ENCODE peak calls at places on chromosomes 11 and 22, in four cellular contexts. L, I, P and Z are unnamed samples.

GRCh38 chr22:23767303-23767672 is 484 bp downstream of the CHCHD10 start:
- DNase-seq in I (peak), P (no peak), L (no peak), Z (no peak)

GRCh38 chr22:42879371-42880021 is 22.4 kb upstream of the ARFGAP3 start:
- DNase-seq in P (no peak), L (no peak), I (no peak), Z (no peak)

GRCh38 chr11:72685560-72686480 is 11.6 kb upstream of the PDE2A start:
- DNase-seq in P (no peak), L (no peak), I (no peak), Z (no peak)

GRCh38 chr11:31822604-31823371 is 11.7 kb upstream of the PAX6 start:
- DNase-seq in P (no peak), I (no peak), L (no peak), Z (peak)

GRCh38 chr22:41458161-41458728 is 10.2 kb downstream of the PHF5A start:
- DNase-seq in P (no peak), I (no peak), L (no peak), Z (no peak)

GRCh38 chr22:43001271-43002197 is 13.4 kb downstream of the PACSIN2 start:
- DNase-seq in L (no peak), P (no peak), I (no peak), Z (no peak)

GRCh38 chr11:44943696-44944095 is 7.0 kb downstream of the TP53I11 start:
- DNase-seq in L (no peak), I (no peak), P (no peak), Z (no peak)

GRCh38 chr11:129738242-129738641 is 77.4 kb upstream of the TMEM45B start:
- DNase-seq in I (no peak), P (no peak), L (no peak), Z (no peak)

GRCh38 chr11:47967577-47968230 is 12.7 kb upstream of the PTPRJ start:
- DNase-seq in P (no peak), I (no peak), L (no peak), Z (no peak)

GRCh38 chr11:112949781-112950575 is 11.2 kb upstream of the NCAM1 start:
- DNase-seq in P (no peak), L (no peak), I (no peak), Z (no peak)

GRCh38 chr11:122163420-122163819 is 47.4 kb upstream of the BLID start:
- DNase-seq in I (no peak), L (no peak), P (no peak), Z (no peak)

GRCh38 chr22:37358917-37359316 is 68.4 kb downstream of the ELFN2 start:
- DNase-seq in I (no peak), P (no peak), L (no peak), Z (no peak)
- TF ChIP-seq SPI1 in I (no peak), P (no peak), L (no peak), Z (no peak)

DNA sequence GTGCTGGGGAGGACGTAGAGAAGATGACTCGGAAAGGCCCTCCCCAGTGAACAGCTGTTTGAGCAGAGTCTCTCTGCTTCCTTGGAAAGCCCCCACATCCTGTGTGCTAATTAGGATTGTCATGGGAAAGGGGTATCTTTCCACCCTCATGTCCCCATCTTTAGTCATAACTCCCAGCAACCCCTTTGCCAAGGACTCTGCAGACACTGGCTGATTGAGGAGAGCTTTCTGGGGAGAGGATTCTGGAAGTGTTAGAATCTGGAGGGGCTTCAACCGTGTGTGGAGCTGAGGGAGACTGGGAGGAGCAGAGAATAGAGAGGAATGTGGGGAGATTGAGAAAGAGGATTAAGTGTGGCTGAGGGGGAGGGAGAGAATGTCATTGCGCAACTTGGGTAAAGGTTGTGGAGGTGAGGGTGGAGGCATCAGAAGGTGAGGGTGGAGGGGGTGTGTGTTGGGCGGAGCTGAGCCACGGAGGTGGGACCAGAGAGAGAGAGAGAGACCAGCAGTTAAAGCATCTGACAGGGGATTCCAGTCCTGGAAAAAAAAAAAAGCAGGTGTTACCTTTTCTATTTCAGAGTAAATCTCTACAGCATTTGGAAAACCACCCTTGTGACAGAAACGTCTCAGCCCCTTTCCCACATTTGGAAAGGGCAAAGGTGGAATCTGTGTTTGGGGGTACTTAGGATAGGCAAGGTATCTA is 2.2 kb downstream of the DTX4 start:
- DNase-seq in P (no peak), L (peak), I (no peak), Z (no peak)
- TF ChIP-seq SPI1 in P (no peak), L (no peak), I (no peak), Z (no peak)

GRCh38 chr11:12893787-12894672 is 115.1 kb upstream of the RASSF10 start:
- DNase-seq in L (no peak), P (no peak), I (peak), Z (no peak)
- TF ChIP-seq SPI1 in L (no peak), P (no peak), I (no peak), Z (no peak)

GRCh38 chr11:85815186-85815911 is 4.4 kb upstream of the SYTL2 start:
- DNase-seq in P (no peak), L (no peak), I (no peak), Z (no peak)
- TF ChIP-seq SPI1 in P (no peak), L (no peak), I (no peak), Z (no peak)

GRCh38 chr11:119110439-119110838 is 3.3 kb downstream of the C2CD2L start:
- DNase-seq in L (no peak), I (no peak), P (no peak), Z (no peak)
- TF ChIP-seq SPI1 in L (no peak), I (no peak), P (no peak), Z (no peak)

GRCh38 chr11:36509265-36509664 is 807 bp downstream of the TRAF6 start:
- DNase-seq in L (no peak), I (peak), P (no peak), Z (no peak)
- TF ChIP-seq SPI1 in L (no peak), I (no peak), P (no peak), Z (no peak)